ENCODE peak calls at places on chromosomes 16 and 17, in eight cellular contexts. One of them, this sample, is unnamed.

GRCh38 chr16:11306997-11307638 is 26.0 kb upstream of the PRM1 start:
- DNase-seq in GM04503: no peak
- DNase-seq in CD8-positive, alpha-beta memory T cell: no peak
- DNase-seq in foreskin fibroblast: no peak
- DNase-seq in NCI-H774: no peak
- DNase-seq in activated CD4-positive, alpha-beta T cell treated with anti-CD3 and anti-CD28 coated beads for 24 hours: no peak
- DNase-seq in dermis microvascular lymphatic vessel endothelial cell: no peak
- DNase-seq in stimulated activated CD8-positive, alpha-beta memory T cell treated with anti-CD3 and anti-CD28 coated beads, Interleukin-4, amount 100 ng/mL, for 4 hours: no peak
- DNase-seq in this sample: no peak

GRCh38 chr17:3037259-3037658 is 26.1 kb downstream of the OR1D5 start:
- DNase-seq in GM04503: no peak
- DNase-seq in CD8-positive, alpha-beta memory T cell: no peak
- DNase-seq in foreskin fibroblast: no peak
- DNase-seq in NCI-H774: no peak
- DNase-seq in activated CD4-positive, alpha-beta T cell treated with anti-CD3 and anti-CD28 coated beads for 24 hours: no peak
- DNase-seq in dermis microvascular lymphatic vessel endothelial cell: no peak
- DNase-seq in stimulated activated CD8-positive, alpha-beta memory T cell treated with anti-CD3 and anti-CD28 coated beads, Interleukin-4, amount 100 ng/mL, for 4 hours: no peak
- DNase-seq in this sample: no peak

GRCh38 chr16:49345829-49346228 is 27.8 kb upstream of the C16orf78 start:
- DNase-seq in GM04503: no peak
- DNase-seq in CD8-positive, alpha-beta memory T cell: no peak
- DNase-seq in foreskin fibroblast: no peak
- DNase-seq in NCI-H774: no peak
- DNase-seq in activated CD4-positive, alpha-beta T cell treated with anti-CD3 and anti-CD28 coated beads for 24 hours: no peak
- DNase-seq in dermis microvascular lymphatic vessel endothelial cell: no peak
- DNase-seq in stimulated activated CD8-positive, alpha-beta memory T cell treated with anti-CD3 and anti-CD28 coated beads, Interleukin-4, amount 100 ng/mL, for 4 hours: no peak
- DNase-seq in this sample: no peak

GRCh38 chr17:78316867-78317816 is 42.7 kb downstream of the SOCS3 start:
- DNase-seq in GM04503: no peak
- DNase-seq in CD8-positive, alpha-beta memory T cell: no peak
- DNase-seq in foreskin fibroblast: peak; percentile 65
- DNase-seq in NCI-H774: no peak
- DNase-seq in activated CD4-positive, alpha-beta T cell treated with anti-CD3 and anti-CD28 coated beads for 24 hours: no peak
- DNase-seq in dermis microvascular lymphatic vessel endothelial cell: no peak
- DNase-seq in stimulated activated CD8-positive, alpha-beta memory T cell treated with anti-CD3 and anti-CD28 coated beads, Interleukin-4, amount 100 ng/mL, for 4 hours: no peak
- DNase-seq in this sample: no peak

GRCh38 chr17:13888043-13888442 is 181.3 kb upstream of the COX10 start:
- DNase-seq in GM04503: peak; percentile 4
- DNase-seq in CD8-positive, alpha-beta memory T cell: no peak
- DNase-seq in foreskin fibroblast: peak; percentile 28
- DNase-seq in NCI-H774: no peak
- DNase-seq in activated CD4-positive, alpha-beta T cell treated with anti-CD3 and anti-CD28 coated beads for 24 hours: no peak
- DNase-seq in dermis microvascular lymphatic vessel endothelial cell: no peak
- DNase-seq in stimulated activated CD8-positive, alpha-beta memory T cell treated with anti-CD3 and anti-CD28 coated beads, Interleukin-4, amount 100 ng/mL, for 4 hours: no peak
- DNase-seq in this sample: no peak

GRCh38 chr17:65684631-65685030 is 123.2 kb upstream of the AXIN2 start:
- DNase-seq in GM04503: no peak
- DNase-seq in CD8-positive, alpha-beta memory T cell: no peak
- DNase-seq in foreskin fibroblast: peak; percentile 82
- DNase-seq in NCI-H774: no peak
- DNase-seq in activated CD4-positive, alpha-beta T cell treated with anti-CD3 and anti-CD28 coated beads for 24 hours: no peak
- DNase-seq in dermis microvascular lymphatic vessel endothelial cell: peak; percentile 79
- DNase-seq in stimulated activated CD8-positive, alpha-beta memory T cell treated with anti-CD3 and anti-CD28 coated beads, Interleukin-4, amount 100 ng/mL, for 4 hours: no peak
- DNase-seq in this sample: no peak

GRCh38 chr16:73191111-73192046 is 143.5 kb upstream of the ZFHX3 start:
- DNase-seq in GM04503: no peak
- DNase-seq in CD8-positive, alpha-beta memory T cell: no peak
- DNase-seq in foreskin fibroblast: no peak
- DNase-seq in NCI-H774: no peak
- DNase-seq in activated CD4-positive, alpha-beta T cell treated with anti-CD3 and anti-CD28 coated beads for 24 hours: no peak
- DNase-seq in dermis microvascular lymphatic vessel endothelial cell: no peak
- DNase-seq in stimulated activated CD8-positive, alpha-beta memory T cell treated with anti-CD3 and anti-CD28 coated beads, Interleukin-4, amount 100 ng/mL, for 4 hours: no peak
- DNase-seq in this sample: no peak

GRCh38 chr17:63358111-63358839 is 87.8 kb downstream of the CYB561 start:
- DNase-seq in GM04503: peak; percentile 97
- DNase-seq in CD8-positive, alpha-beta memory T cell: no peak
- DNase-seq in foreskin fibroblast: peak; percentile 92
- DNase-seq in NCI-H774: no peak
- DNase-seq in activated CD4-positive, alpha-beta T cell treated with anti-CD3 and anti-CD28 coated beads for 24 hours: no peak
- DNase-seq in dermis microvascular lymphatic vessel endothelial cell: peak; percentile 90
- DNase-seq in stimulated activated CD8-positive, alpha-beta memory T cell treated with anti-CD3 and anti-CD28 coated beads, Interleukin-4, amount 100 ng/mL, for 4 hours: no peak
- DNase-seq in this sample: no peak

GRCh38 chr17:50210249-50211225 is 9.1 kb upstream of the COL1A1 start:
- DNase-seq in GM04503: peak; percentile 82
- DNase-seq in CD8-positive, alpha-beta memory T cell: no peak
- DNase-seq in foreskin fibroblast: peak; percentile 96
- DNase-seq in NCI-H774: no peak
- DNase-seq in activated CD4-positive, alpha-beta T cell treated with anti-CD3 and anti-CD28 coated beads for 24 hours: no peak
- DNase-seq in dermis microvascular lymphatic vessel endothelial cell: peak; percentile 53
- DNase-seq in stimulated activated CD8-positive, alpha-beta memory T cell treated with anti-CD3 and anti-CD28 coated beads, Interleukin-4, amount 100 ng/mL, for 4 hours: no peak
- DNase-seq in this sample: peak; percentile 81

GRCh38 chr17:5800646-5801045 is 216.3 kb upstream of the NLRP1 start:
- DNase-seq in GM04503: no peak
- DNase-seq in CD8-positive, alpha-beta memory T cell: no peak
- DNase-seq in foreskin fibroblast: peak; percentile 44
- DNase-seq in NCI-H774: no peak
- DNase-seq in activated CD4-positive, alpha-beta T cell treated with anti-CD3 and anti-CD28 coated beads for 24 hours: no peak
- DNase-seq in dermis microvascular lymphatic vessel endothelial cell: no peak
- DNase-seq in stimulated activated CD8-positive, alpha-beta memory T cell treated with anti-CD3 and anti-CD28 coated beads, Interleukin-4, amount 100 ng/mL, for 4 hours: no peak
- DNase-seq in this sample: no peak

GRCh38 chr17:4130715-4131114 is 12.1 kb downstream of the ZZEF1 start:
- DNase-seq in GM04503: peak; percentile 39
- DNase-seq in CD8-positive, alpha-beta memory T cell: no peak
- DNase-seq in foreskin fibroblast: peak; percentile 77
- DNase-seq in NCI-H774: no peak
- DNase-seq in activated CD4-positive, alpha-beta T cell treated with anti-CD3 and anti-CD28 coated beads for 24 hours: no peak
- DNase-seq in dermis microvascular lymphatic vessel endothelial cell: peak; percentile 44
- DNase-seq in stimulated activated CD8-positive, alpha-beta memory T cell treated with anti-CD3 and anti-CD28 coated beads, Interleukin-4, amount 100 ng/mL, for 4 hours: no peak
- DNase-seq in this sample: no peak

GRCh38 chr17:42399948-42400843 is 12.0 kb upstream of the STAT3 start:
- DNase-seq in GM04503: no peak
- DNase-seq in CD8-positive, alpha-beta memory T cell: no peak
- DNase-seq in foreskin fibroblast: peak; percentile 31
- DNase-seq in NCI-H774: no peak
- DNase-seq in activated CD4-positive, alpha-beta T cell treated with anti-CD3 and anti-CD28 coated beads for 24 hours: no peak
- DNase-seq in dermis microvascular lymphatic vessel endothelial cell: no peak
- DNase-seq in stimulated activated CD8-positive, alpha-beta memory T cell treated with anti-CD3 and anti-CD28 coated beads, Interleukin-4, amount 100 ng/mL, for 4 hours: no peak
- DNase-seq in this sample: no peak

GRCh38 chr16:3235856-3236669 is 1.1 kb upstream of the ZNF200 start:
- DNase-seq in GM04503: no peak
- DNase-seq in CD8-positive, alpha-beta memory T cell: peak; percentile 18
- DNase-seq in foreskin fibroblast: no peak
- DNase-seq in NCI-H774: no peak
- DNase-seq in activated CD4-positive, alpha-beta T cell treated with anti-CD3 and anti-CD28 coated beads for 24 hours: no peak
- DNase-seq in dermis microvascular lymphatic vessel endothelial cell: no peak
- DNase-seq in stimulated activated CD8-positive, alpha-beta memory T cell treated with anti-CD3 and anti-CD28 coated beads, Interleukin-4, amount 100 ng/mL, for 4 hours: peak; percentile 2
- DNase-seq in this sample: no peak

GRCh38 chr17:80050706-80051105 is 14.3 kb downstream of the CCDC40 start:
- DNase-seq in GM04503: no peak
- DNase-seq in CD8-positive, alpha-beta memory T cell: no peak
- DNase-seq in foreskin fibroblast: no peak
- DNase-seq in NCI-H774: no peak
- DNase-seq in activated CD4-positive, alpha-beta T cell treated with anti-CD3 and anti-CD28 coated beads for 24 hours: no peak
- DNase-seq in dermis microvascular lymphatic vessel endothelial cell: no peak
- DNase-seq in stimulated activated CD8-positive, alpha-beta memory T cell treated with anti-CD3 and anti-CD28 coated beads, Interleukin-4, amount 100 ng/mL, for 4 hours: no peak
- DNase-seq in this sample: no peak

GRCh38 chr17:81921531-81921862 is 3.5 kb upstream of the SIRT7 start:
- DNase-seq in GM04503: no peak
- DNase-seq in CD8-positive, alpha-beta memory T cell: no peak
- DNase-seq in foreskin fibroblast: no peak
- DNase-seq in NCI-H774: no peak
- DNase-seq in activated CD4-positive, alpha-beta T cell treated with anti-CD3 and anti-CD28 coated beads for 24 hours: no peak
- DNase-seq in dermis microvascular lymphatic vessel endothelial cell: no peak
- DNase-seq in stimulated activated CD8-positive, alpha-beta memory T cell treated with anti-CD3 and anti-CD28 coated beads, Interleukin-4, amount 100 ng/mL, for 4 hours: no peak
- DNase-seq in this sample: no peak

GRCh38 chr16:54342966-54343365 is 56.4 kb upstream of the IRX3 start:
- DNase-seq in GM04503: no peak
- DNase-seq in CD8-positive, alpha-beta memory T cell: no peak
- DNase-seq in foreskin fibroblast: peak; percentile 24
- DNase-seq in NCI-H774: no peak
- DNase-seq in activated CD4-positive, alpha-beta T cell treated with anti-CD3 and anti-CD28 coated beads for 24 hours: no peak
- DNase-seq in dermis microvascular lymphatic vessel endothelial cell: no peak
- DNase-seq in stimulated activated CD8-positive, alpha-beta memory T cell treated with anti-CD3 and anti-CD28 coated beads, Interleukin-4, amount 100 ng/mL, for 4 hours: no peak
- DNase-seq in this sample: no peak

GRCh38 chr16:50711040-50711439 is 17.6 kb downstream of the NOD2 start:
- DNase-seq in GM04503: no peak
- DNase-seq in CD8-positive, alpha-beta memory T cell: no peak
- DNase-seq in foreskin fibroblast: no peak
- DNase-seq in NCI-H774: no peak
- DNase-seq in activated CD4-positive, alpha-beta T cell treated with anti-CD3 and anti-CD28 coated beads for 24 hours: no peak
- DNase-seq in dermis microvascular lymphatic vessel endothelial cell: no peak
- DNase-seq in stimulated activated CD8-positive, alpha-beta memory T cell treated with anti-CD3 and anti-CD28 coated beads, Interleukin-4, amount 100 ng/mL, for 4 hours: no peak
- DNase-seq in this sample: no peak

GRCh38 chr17:17033466-17033865 is 8.8 kb upstream of the MPRIP start:
- DNase-seq in GM04503: no peak
- DNase-seq in CD8-positive, alpha-beta memory T cell: no peak
- DNase-seq in foreskin fibroblast: peak; percentile 72
- DNase-seq in NCI-H774: no peak
- DNase-seq in activated CD4-positive, alpha-beta T cell treated with anti-CD3 and anti-CD28 coated beads for 24 hours: no peak
- DNase-seq in dermis microvascular lymphatic vessel endothelial cell: no peak
- DNase-seq in stimulated activated CD8-positive, alpha-beta memory T cell treated with anti-CD3 and anti-CD28 coated beads, Interleukin-4, amount 100 ng/mL, for 4 hours: no peak
- DNase-seq in this sample: no peak

GRCh38 chr17:69466905-69467630 is 52.6 kb downstream of the MAP2K6 start:
- DNase-seq in GM04503: peak; percentile 16
- DNase-seq in CD8-positive, alpha-beta memory T cell: no peak
- DNase-seq in foreskin fibroblast: peak; percentile 69
- DNase-seq in NCI-H774: peak; percentile 18
- DNase-seq in activated CD4-positive, alpha-beta T cell treated with anti-CD3 and anti-CD28 coated beads for 24 hours: no peak
- DNase-seq in dermis microvascular lymphatic vessel endothelial cell: peak; percentile 95
- DNase-seq in stimulated activated CD8-positive, alpha-beta memory T cell treated with anti-CD3 and anti-CD28 coated beads, Interleukin-4, amount 100 ng/mL, for 4 hours: no peak
- DNase-seq in this sample: no peak

GRCh38 chr17:6507535-6507934 is 48.8 kb downstream of the PITPNM3 start:
- DNase-seq in GM04503: peak; percentile 69
- DNase-seq in CD8-positive, alpha-beta memory T cell: no peak
- DNase-seq in foreskin fibroblast: peak; percentile 80
- DNase-seq in NCI-H774: no peak
- DNase-seq in activated CD4-positive, alpha-beta T cell treated with anti-CD3 and anti-CD28 coated beads for 24 hours: no peak
- DNase-seq in dermis microvascular lymphatic vessel endothelial cell: peak; percentile 90
- DNase-seq in stimulated activated CD8-positive, alpha-beta memory T cell treated with anti-CD3 and anti-CD28 coated beads, Interleukin-4, amount 100 ng/mL, for 4 hours: no peak
- DNase-seq in this sample: no peak

GRCh38 chr17:16407911-16408588 is 7.3 kb upstream of the TRPV2 start:
- DNase-seq in GM04503: no peak
- DNase-seq in CD8-positive, alpha-beta memory T cell: no peak
- DNase-seq in foreskin fibroblast: peak; percentile 82
- DNase-seq in NCI-H774: no peak
- DNase-seq in activated CD4-positive, alpha-beta T cell treated with anti-CD3 and anti-CD28 coated beads for 24 hours: no peak
- DNase-seq in dermis microvascular lymphatic vessel endothelial cell: peak; percentile 49
- DNase-seq in stimulated activated CD8-positive, alpha-beta memory T cell treated with anti-CD3 and anti-CD28 coated beads, Interleukin-4, amount 100 ng/mL, for 4 hours: no peak
- DNase-seq in this sample: no peak

This sample was measured in ecto neural progenitor cell.